ENCODE peak calls at places on chromosomes 16 and 17, in eight cellular contexts. N is brain microvascular endothelial cell, U is SK-N-SH, H is substantia nigra, Y is lower lobe of right lung, F is left ventricle myocardium inferior, O is upper lobe of right lung, W is coronary artery. B is an unnamed sample.
A peak's percentile ranks its signal among the peaks of the same experiment; 100 is the strongest.

GRCh38 chr16:83799336-83799735 is 8.4 kb upstream of the HSBP1 start:
- DNase-seq in F (no peak), Y (no peak), U (no peak), H (no peak), O (no peak), W (no peak), N (no peak), B (no peak)

GRCh38 chr17:4233668-4234258 is 30.0 kb downstream of the ANKFY1 start:
- DNase-seq in N (no peak), O (no peak), U (no peak), H (no peak), F (no peak), Y (no peak), W (no peak), B (no peak)

GRCh38 chr17:77842148-77842905 is 116.2 kb upstream of the TNRC6C start:
- DNase-seq in U (no peak), W (no peak), Y (peak; percentile 33), H (no peak), O (peak; percentile 44), F (peak; percentile 8), N (peak; percentile 34), B (no peak)

GRCh38 chr17:19647697-19648474 is 665 bp upstream of the ALDH3A2 start:
- DNase-seq in F (peak; percentile 68), W (peak; percentile 91), O (peak; percentile 86), Y (peak; percentile 76), H (peak; percentile 50), N (peak; percentile 57), U (no peak), B (peak; percentile 78)

GRCh38 chr16:65672960-65673359 is 551.1 kb upstream of the CDH11 start:
- DNase-seq in U (no peak), N (peak; percentile 51), W (no peak), O (no peak), F (no peak), Y (no peak), H (no peak), B (no peak)

GRCh38 chr16:1097800-1098199 is 1.8 kb upstream of the C1QTNF8 start:
- DNase-seq in H (peak; percentile 69), N (no peak), F (peak; percentile 86), W (peak; percentile 97), U (no peak), O (no peak), Y (no peak), B (peak; percentile 29)

GRCh38 chr16:86772671-86773338 is 194.5 kb downstream of the FOXL1 start:
- DNase-seq in O (no peak), W (no peak), H (no peak), U (no peak), F (no peak), N (peak; percentile 78), Y (no peak), B (no peak)

GRCh38 chr17:37081287-37081686 is 132.5 kb downstream of the AATF start:
- DNase-seq in N (peak; percentile 12), F (no peak), Y (no peak), H (no peak), W (no peak), U (no peak), O (no peak), B (no peak)

GRCh38 chr16:81885976-81886586 is 107.0 kb downstream of the PLCG2 start:
- DNase-seq in N (peak; percentile 16), Y (no peak), F (no peak), W (no peak), O (no peak), H (no peak), U (peak; percentile 65), B (no peak)

GRCh38 chr17:76968707-76969597 is 100.7 kb downstream of the MGAT5B start:
- DNase-seq in H (no peak), O (no peak), F (no peak), W (no peak), Y (peak; percentile 61), N (no peak), U (peak; percentile 84), B (no peak)

GRCh38 chr16:81492307-81492706 is 47.7 kb downstream of the CMIP start:
- DNase-seq in N (no peak), Y (no peak), F (no peak), U (peak; percentile 60), O (no peak), H (no peak), W (no peak), B (no peak)

GRCh38 chr16:34078697-34079096 is 619.3 kb downstream of the TP53TG3F start:
- DNase-seq in W (no peak), Y (no peak), F (no peak), N (no peak), U (no peak), O (no peak), H (no peak), B (no peak)

GRCh38 chr17:38605852-38606645 is at the start of gene SRCIN1:
- DNase-seq in N (no peak), W (no peak), H (no peak), O (peak; percentile 81), Y (peak; percentile 71), F (peak; percentile 62), U (peak; percentile 92), B (no peak)

GRCh38 chr16:73019456-73020362 is 28.2 kb downstream of the ZFHX3 start:
- DNase-seq in H (no peak), O (peak; percentile 38), N (peak; percentile 97), Y (no peak), U (no peak), F (no peak), W (peak; percentile 76), B (no peak)

GRCh38 chr17:37067555-37068111 is 118.9 kb downstream of the AATF start:
- DNase-seq in H (no peak), Y (no peak), N (peak; percentile 80), W (no peak), U (peak; percentile 44), O (no peak), F (peak; percentile 33), B (no peak)

GRCh38 chr17:50269477-50270429 is 4.5 kb upstream of the TMEM92 start:
- DNase-seq in N (peak; percentile 88), Y (peak; percentile 80), F (peak; percentile 68), U (peak; percentile 87), O (peak; percentile 82), W (peak; percentile 66), H (no peak), B (peak; percentile 11)

GRCh38 chr17:41334899-41335298 is 15.7 kb downstream of the KRT33A start:
- DNase-seq in O (no peak), F (no peak), W (no peak), U (no peak), Y (no peak), N (no peak), H (no peak), B (no peak)

GRCh38 chr17:3888343-3889171 is 4.3 kb downstream of the CAMKK1 start:
- DNase-seq in N (peak; percentile 79), W (peak; percentile 84), Y (no peak), U (no peak), F (peak; percentile 78), O (no peak), H (no peak), B (no peak)

GRCh38 chr16:27366687-27367462 is 35.1 kb upstream of the IL21R start:
- DNase-seq in Y (no peak), W (no peak), O (peak; percentile 65), U (peak; percentile 21), N (no peak), H (no peak), F (no peak), B (no peak)
- H3K27ac ChIP-seq in Y (peak overlapping the region; percentile 59), W (peak overlapping the region; percentile 75), O (peak overlapping the region; percentile 56), U (no peak overlapping the region), N (peak overlapping the region; percentile 45), H (no peak overlapping the region), F (peak overlapping the region; percentile 70), B (no peak overlapping the region)

GRCh38 chr17:45170976-45171337 is 9.3 kb downstream of the HEXIM2 start:
- DNase-seq in Y (peak; percentile 73), F (peak; percentile 54), W (peak; percentile 93), H (peak; percentile 31), U (peak; percentile 54), N (peak; percentile 51), O (peak; percentile 73), B (no peak)
- H3K27ac ChIP-seq in Y (peak overlapping the region; percentile 90), F (peak overlapping the region; percentile 84), W (peak overlapping the region; percentile 99), H (peak overlapping the region; percentile 92), U (peak overlapping the region; percentile 89), N (peak overlapping the region; percentile 28), O (peak overlapping the region; percentile 85), B (peak overlapping the region; percentile 93)

GRCh38 chr17:64146418-64147109 is 16.6 kb upstream of the ERN1 start:
- DNase-seq in N (peak; percentile 56), U (peak; percentile 73), W (peak; percentile 85), Y (peak; percentile 78), F (peak; percentile 60), H (no peak), O (peak; percentile 82), B (peak; percentile 79)

GRCh38 chr17:64147110-64148016 is 17.4 kb upstream of the ERN1 start:
- DNase-seq in H (no peak), N (no peak), W (no peak), F (no peak), U (peak; percentile 45), Y (no peak), O (no peak), B (no peak)

GRCh38 chr17:64148017-64148631 is 18.2 kb upstream of the ERN1 start:
- DNase-seq in N (no peak), Y (no peak), O (no peak), W (no peak), H (no peak), F (no peak), U (peak; percentile 78), B (no peak)

GRCh38 chr17:64145751-64146417 is 15.9 kb upstream of the ERN1 start:
- DNase-seq in N (peak; percentile 99), H (peak; percentile 99), O (peak; percentile 96), U (peak; percentile 96), W (peak; percentile 98), Y (peak; percentile 97), F (peak; percentile 95), B (peak; percentile 87)

GRCh38 chr17:64145460-64145750 is 15.5 kb upstream of the ERN1 start:
- DNase-seq in N (no peak), U (no peak), O (no peak), W (no peak), F (no peak), H (no peak), Y (no peak), B (no peak)
- H3K27ac ChIP-seq in N (peak overlapping the region; percentile 88), U (peak overlapping the region; percentile 94), O (peak overlapping the region; percentile 98), W (peak overlapping the region; percentile 100), F (peak overlapping the region; percentile 98), H (peak overlapping the region; percentile 95), Y (peak overlapping the region; percentile 96), B (peak overlapping the region; percentile 90)

DNA sequence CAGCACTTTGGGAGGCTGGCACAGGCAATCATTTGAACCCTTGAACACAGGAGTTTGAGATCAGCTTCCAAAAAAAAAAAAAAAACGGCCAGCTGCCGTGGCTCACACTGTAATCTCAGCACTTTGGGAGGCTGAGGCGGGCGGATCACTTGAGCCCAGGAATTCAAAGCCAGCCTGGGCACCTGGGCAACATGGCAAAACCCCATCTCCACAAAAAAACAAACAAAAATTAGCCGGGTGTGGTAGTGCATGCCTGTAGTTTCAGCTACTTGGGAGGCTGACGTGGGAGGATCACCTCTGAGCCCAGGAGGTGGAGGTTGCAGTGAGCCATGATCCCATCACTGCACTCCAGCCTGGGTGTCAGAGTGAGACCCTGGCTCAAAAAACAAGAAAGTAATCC is 39.0 kb downstream of the GRB2 start:
- DNase-seq in H (no peak), N (no peak), Y (no peak), F (no peak), W (no peak), U (no peak), O (no peak), B (no peak)
- H3K27ac ChIP-seq in H (no peak overlapping the region), N (no peak overlapping the region), Y (no peak overlapping the region), F (no peak overlapping the region), W (no peak overlapping the region), U (no peak overlapping the region), O (no peak overlapping the region), B (no peak overlapping the region)

B was measured in caudate nucleus.